ENCODE peak calls at places on chromosomes 4 and X, in six cellular contexts. One of them, this sample, is unnamed. For H3K27me3, the result is how much of the 10 kb centered on the place peaks cover.

GRCh38 chrX:40244980-40245379 is 147.2 kb upstream of the BCOR start:
- DNase-seq in HL-60: no peak
- DNase-seq in HepG2: no peak
- DNase-seq in K562: no peak
- DNase-seq in SK-N-SH: peak
- DNase-seq in HCT116: no peak
- DNase-seq in this sample: no peak

GRCh38 chr4:15488658-15489470 is 19.2 kb downstream of the CC2D2A start:
- DNase-seq in HCT116: no peak
- DNase-seq in HL-60: no peak
- DNase-seq in SK-N-SH: no peak
- DNase-seq in HepG2: no peak
- DNase-seq in K562: no peak
- DNase-seq in this sample: no peak

GRCh38 chr4:187732524-187732923 is 263.0 kb upstream of the ZFP42 start:
- DNase-seq in K562: no peak
- DNase-seq in HCT116: no peak
- DNase-seq in HL-60: no peak
- DNase-seq in SK-N-SH: no peak
- DNase-seq in HepG2: no peak
- DNase-seq in this sample: no peak

GRCh38 chr4:168558587-168558986 is 61.7 kb downstream of the PALLD start:
- DNase-seq in SK-N-SH: no peak
- DNase-seq in K562: no peak
- DNase-seq in HepG2: no peak
- DNase-seq in HL-60: no peak
- DNase-seq in HCT116: no peak
- DNase-seq in this sample: peak

GRCh38 chr4:77028241-77028640 is 47.5 kb downstream of the CCNI start:
- DNase-seq in K562: no peak
- DNase-seq in HL-60: no peak
- DNase-seq in HepG2: no peak
- DNase-seq in HCT116: no peak
- DNase-seq in SK-N-SH: no peak
- DNase-seq in this sample: no peak

GRCh38 chrX:122078079-122078478 is 1030.7 kb downstream of the GLUD2 start:
- DNase-seq in K562: no peak
- DNase-seq in HepG2: no peak
- DNase-seq in HCT116: no peak
- DNase-seq in HL-60: no peak
- DNase-seq in SK-N-SH: no peak
- DNase-seq in this sample: no peak

GRCh38 chr4:86901864-86902263 is 9.6 kb upstream of the C4orf36 start:
- DNase-seq in HCT116: no peak
- DNase-seq in SK-N-SH: no peak
- DNase-seq in K562: no peak
- DNase-seq in HepG2: no peak
- DNase-seq in HL-60: no peak
- DNase-seq in this sample: no peak

GRCh38 chrX:53481816-53482485 is 47.8 kb upstream of the HSD17B10 start:
- DNase-seq in HepG2: peak
- DNase-seq in K562: peak
- DNase-seq in HCT116: peak
- DNase-seq in HL-60: peak
- DNase-seq in SK-N-SH: peak
- DNase-seq in this sample: peak

GRCh38 chr4:143375326-143376073 is 38.8 kb downstream of the GAB1 start:
- DNase-seq in HepG2: peak
- DNase-seq in HCT116: peak
- DNase-seq in HL-60: peak
- DNase-seq in SK-N-SH: peak
- DNase-seq in K562: peak
- DNase-seq in this sample: peak

GRCh38 chr4:128649575-128650205 is 159.8 kb upstream of the JADE1 start:
- DNase-seq in HL-60: no peak
- DNase-seq in SK-N-SH: no peak
- DNase-seq in HCT116: no peak
- DNase-seq in K562: no peak
- DNase-seq in HepG2: peak
- DNase-seq in this sample: no peak

GRCh38 chr4:96602661-96603060 is 762.8 kb downstream of the PDHA2 start:
- DNase-seq in HepG2: no peak
- DNase-seq in K562: no peak
- DNase-seq in HCT116: peak
- DNase-seq in HL-60: no peak
- DNase-seq in SK-N-SH: no peak
- DNase-seq in this sample: no peak

GRCh38 chrX:130165181-130165702 is 399 bp downstream of the AIFM1 start:
- DNase-seq in SK-N-SH: peak
- DNase-seq in HCT116: no peak
- DNase-seq in HepG2: peak
- DNase-seq in HL-60: no peak
- DNase-seq in K562: peak
- DNase-seq in this sample: no peak

GRCh38 chrX:12002876-12003275 is 135.4 kb upstream of the FRMPD4 start:
- DNase-seq in HepG2: no peak
- DNase-seq in K562: no peak
- DNase-seq in HL-60: no peak
- DNase-seq in HCT116: no peak
- DNase-seq in SK-N-SH: no peak
- DNase-seq in this sample: no peak

GRCh38 chr4:129342820-129343219 is 246.9 kb downstream of the C4orf33 start:
- DNase-seq in SK-N-SH: no peak
- DNase-seq in HL-60: peak
- DNase-seq in HepG2: peak
- DNase-seq in HCT116: no peak
- DNase-seq in K562: no peak
- DNase-seq in this sample: no peak

GRCh38 chrX:155215443-155216178 is 649 bp upstream of the VBP1 start:
- DNase-seq in HepG2: no peak
- DNase-seq in HL-60: no peak
- DNase-seq in SK-N-SH: no peak
- DNase-seq in K562: peak
- DNase-seq in HCT116: no peak
- DNase-seq in this sample: no peak

GRCh38 chrX:118756111-118756510 is 28.7 kb downstream of the IL13RA1 start:
- DNase-seq in HepG2: no peak
- DNase-seq in K562: no peak
- DNase-seq in HL-60: peak
- DNase-seq in HCT116: no peak
- DNase-seq in SK-N-SH: no peak
- DNase-seq in this sample: no peak

GRCh38 chr4:18185491-18185890 is 163.9 kb upstream of the LCORL start:
- DNase-seq in HL-60: peak
- DNase-seq in HCT116: no peak
- DNase-seq in SK-N-SH: no peak
- DNase-seq in K562: no peak
- DNase-seq in HepG2: no peak
- DNase-seq in this sample: no peak

GRCh38 chrX:19886888-19887531 is 390 bp downstream of the SH3KBP1 start:
- DNase-seq in SK-N-SH: peak
- DNase-seq in HCT116: no peak
- DNase-seq in HL-60: no peak
- DNase-seq in HepG2: no peak
- DNase-seq in K562: peak
- DNase-seq in this sample: peak

GRCh38 chrX:49960061-49960460 is 37.7 kb downstream of the CLCN5 start:
- DNase-seq in SK-N-SH: no peak
- DNase-seq in K562: no peak
- DNase-seq in HepG2: no peak
- DNase-seq in HL-60: no peak
- DNase-seq in HCT116: no peak
- DNase-seq in this sample: no peak

GRCh38 chr4:167428172-167428571 is 193.9 kb upstream of the SPOCK3 start:
- DNase-seq in HepG2: no peak
- DNase-seq in K562: no peak
- DNase-seq in HL-60: no peak
- DNase-seq in HCT116: peak
- DNase-seq in SK-N-SH: no peak
- DNase-seq in this sample: no peak

GRCh38 chr4:123825596-123826291 is 429.1 kb downstream of the SPRY1 start:
- DNase-seq in HepG2: no peak
- DNase-seq in SK-N-SH: no peak
- DNase-seq in K562: no peak
- DNase-seq in HL-60: no peak
- DNase-seq in HCT116: no peak
- DNase-seq in this sample: no peak

GRCh38 chrX:41421071-41421729 is 25.9 kb upstream of the NYX start:
- DNase-seq in HCT116: no peak
- DNase-seq in HepG2: no peak
- DNase-seq in SK-N-SH: peak
- DNase-seq in HL-60: no peak
- DNase-seq in K562: no peak
- DNase-seq in this sample: no peak

GRCh38 chr4:76958891-76959290 is 9.3 kb downstream of the SEPTIN11 start:
- DNase-seq in K562: no peak
- DNase-seq in SK-N-SH: no peak
- DNase-seq in HCT116: no peak
- DNase-seq in HL-60: no peak
- DNase-seq in HepG2: no peak
- DNase-seq in this sample: no peak

GRCh38 chr4:130306566-130306965 is 1210.6 kb downstream of the C4orf33 start:
- DNase-seq in HCT116: no peak
- DNase-seq in K562: no peak
- DNase-seq in SK-N-SH: no peak
- DNase-seq in HL-60: no peak
- DNase-seq in HepG2: no peak
- DNase-seq in this sample: peak

GRCh38 chr4:44100456-44100855 is 348.2 kb downstream of the KCTD8 start:
- DNase-seq in HL-60: no peak
- DNase-seq in K562: no peak
- DNase-seq in SK-N-SH: no peak
- DNase-seq in HCT116: no peak
- DNase-seq in HepG2: no peak
- DNase-seq in this sample: no peak

DNA sequence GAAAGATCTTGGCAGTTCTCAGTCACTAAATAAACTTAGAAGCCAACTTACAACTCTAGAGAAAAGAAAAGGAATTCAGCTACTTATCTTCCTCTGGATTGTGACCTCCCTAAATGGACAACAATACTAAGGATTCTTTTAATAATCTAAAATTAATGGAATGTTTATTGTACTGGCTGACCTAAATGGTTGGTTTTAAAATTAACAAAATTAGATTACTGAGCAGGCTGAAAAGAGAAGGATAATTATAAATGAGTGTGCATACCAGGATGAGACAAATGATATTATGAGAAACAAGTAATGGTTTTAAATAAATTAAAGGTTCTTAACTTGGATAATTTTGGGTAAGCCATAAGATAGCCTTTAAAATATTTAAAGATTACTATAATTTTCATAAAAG is 1429.3 kb upstream of the ADGRL3 start:
- DNase-seq in K562: no peak
- DNase-seq in HCT116: no peak
- DNase-seq in HL-60: no peak
- DNase-seq in HepG2: no peak
- DNase-seq in SK-N-SH: no peak
- DNase-seq in this sample: no peak
- H3K27me3 ChIP-seq in K562: under half
- H3K27me3 ChIP-seq in HCT116: under half
- H3K27me3 ChIP-seq in HL-60: under half
- H3K27me3 ChIP-seq in HepG2: under half
- H3K27me3 ChIP-seq in SK-N-SH: under half
- H3K27me3 ChIP-seq in this sample: under half

DNA sequence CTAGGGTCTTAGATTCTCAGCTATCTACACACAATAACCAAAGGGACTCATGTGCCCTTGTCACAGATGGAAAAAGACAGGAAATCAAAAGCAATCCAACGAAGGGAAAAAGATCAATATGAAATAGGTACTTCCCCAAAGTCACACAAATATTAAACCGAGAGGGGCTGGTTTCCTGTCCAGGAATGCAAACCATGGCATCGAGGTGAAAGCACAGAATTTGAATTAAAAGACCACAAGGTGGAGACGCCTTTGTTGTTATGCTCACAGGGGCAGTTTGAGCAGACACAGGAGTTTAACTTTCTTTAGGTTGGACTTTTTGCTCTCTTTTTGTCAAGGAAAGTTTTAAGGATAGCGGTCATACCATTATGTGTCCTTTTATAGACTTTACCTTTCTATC is 14.3 kb downstream of the H2BW1 start:
- DNase-seq in HL-60: no peak
- DNase-seq in HCT116: no peak
- DNase-seq in K562: no peak
- DNase-seq in SK-N-SH: no peak
- DNase-seq in HepG2: no peak
- DNase-seq in this sample: peak
- TF ChIP-seq CTCF in HL-60: no peak
- TF ChIP-seq CTCF in HCT116: no peak
- TF ChIP-seq CTCF in K562: no peak
- TF ChIP-seq CTCF in SK-N-SH: no peak
- TF ChIP-seq CTCF in HepG2: no peak
- TF ChIP-seq CTCF in this sample: no peak

GRCh38 chrX:129115935-129116334 is 407.4 kb downstream of the SMARCA1 start:
- DNase-seq in HepG2: peak
- DNase-seq in HCT116: no peak
- DNase-seq in K562: no peak
- DNase-seq in HL-60: no peak
- DNase-seq in SK-N-SH: no peak
- DNase-seq in this sample: no peak

GRCh38 chrX:129116651-129117050 is 406.6 kb downstream of the SMARCA1 start:
- DNase-seq in K562: no peak
- DNase-seq in HL-60: no peak
- DNase-seq in HCT116: no peak
- DNase-seq in SK-N-SH: no peak
- DNase-seq in HepG2: peak
- DNase-seq in this sample: peak

DNA sequence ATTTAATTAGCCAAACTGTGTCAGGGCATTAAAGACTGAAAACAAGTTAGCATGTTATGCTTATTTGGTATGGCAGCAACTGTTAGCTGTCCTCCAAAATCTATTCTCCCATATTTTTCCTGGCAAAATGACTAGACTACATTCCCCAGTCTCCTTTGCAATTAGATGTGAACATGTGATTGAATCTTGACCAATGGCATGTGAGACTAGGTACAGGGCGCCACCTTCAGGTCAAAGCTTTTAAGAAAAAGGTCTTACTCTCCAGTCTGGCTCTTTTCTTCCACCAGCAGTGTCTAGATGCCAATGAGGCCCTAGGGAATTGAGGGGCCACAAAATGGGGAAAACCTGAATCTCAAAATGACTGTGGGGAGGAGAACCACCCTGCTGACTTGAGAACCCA is 408.2 kb downstream of the SMARCA1 start:
- DNase-seq in HL-60: peak
- DNase-seq in K562: peak
- DNase-seq in SK-N-SH: peak
- DNase-seq in HCT116: peak
- DNase-seq in HepG2: peak
- DNase-seq in this sample: peak
- TF ChIP-seq REST in HL-60: no peak
- TF ChIP-seq REST in K562: no peak
- TF ChIP-seq REST in SK-N-SH: no peak
- TF ChIP-seq REST in HCT116: no peak
- TF ChIP-seq REST in HepG2: no peak
- TF ChIP-seq REST in this sample: no peak

DNA sequence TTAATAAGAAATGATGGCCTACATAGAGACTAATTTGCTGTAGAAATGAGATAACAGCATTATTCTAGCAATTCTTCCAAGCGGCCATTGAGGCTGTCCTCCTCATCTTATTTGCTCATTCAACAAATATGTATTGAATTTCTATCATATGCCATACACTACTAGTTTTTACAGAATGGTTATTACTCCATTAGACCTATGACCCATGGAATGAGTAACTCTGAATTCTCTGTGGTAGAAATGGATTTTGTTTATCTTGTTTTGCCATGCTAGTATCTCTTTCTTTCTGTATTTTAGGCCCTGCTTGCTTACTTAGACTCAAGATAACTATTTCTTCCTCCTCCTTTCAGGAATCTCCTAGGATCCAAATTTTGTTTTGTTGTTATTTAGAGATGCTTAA is 103.5 kb downstream of the RPA4 start:
- DNase-seq in HepG2: no peak
- DNase-seq in K562: no peak
- DNase-seq in HCT116: no peak
- DNase-seq in SK-N-SH: no peak
- DNase-seq in HL-60: no peak
- DNase-seq in this sample: no peak
- H3K27me3 ChIP-seq in HepG2: under half
- H3K27me3 ChIP-seq in K562: under half
- H3K27me3 ChIP-seq in HCT116: under half
- H3K27me3 ChIP-seq in SK-N-SH: under half
- H3K27me3 ChIP-seq in HL-60: under half
- H3K27me3 ChIP-seq in this sample: under half

This sample was measured in GM23338.